ENCODE peak calls at places on chromosomes 2 and 18, in ten cellular contexts. I is upper lobe of left lung, T is HCT116, N is endothelial cell of umbilical vein, V is H1, Y is GM12878, D is stomach, U is spleen, K is sigmoid colon, R is transverse colon. X is an unnamed sample. For H3K4me1, the result is how much of the 10 kb centered on the place peaks cover.

GRCh38 chr2:98579926-98580325 is 28.4 kb downstream of the COA5 start:
- DNase-seq in I (no peak), T (no peak), N (no peak), V (no peak), Y (no peak), D (no peak), U (no peak), K (no peak), R (no peak), X (no peak)

GRCh38 chr2:109446531-109447131 is 167.1 kb downstream of the SEPTIN10 start:
- DNase-seq in I (no peak), T (no peak), N (no peak), V (no peak), Y (no peak), D (no peak), U (peak), K (peak), R (no peak), X (no peak)

GRCh38 chr2:61887684-61888303 is 662 bp downstream of the CCT4 start:
- DNase-seq in I (no peak), T (no peak), N (peak), V (no peak), Y (no peak), D (no peak), U (no peak), K (no peak), R (no peak), X (no peak)

GRCh38 chr2:147081826-147082225 is 763.0 kb upstream of the ACVR2A start:
- DNase-seq in I (no peak), T (no peak), N (no peak), V (no peak), Y (no peak), D (no peak), U (no peak), K (no peak), R (no peak), X (no peak)

GRCh38 chr2:190627881-190628412 is 20.9 kb upstream of the NAB1 start:
- DNase-seq in I (peak), T (no peak), N (peak), V (no peak), Y (no peak), D (no peak), U (peak), K (no peak), R (peak), X (no peak)

GRCh38 chr2:73984203-73984921 is at the start of gene TET3:
- DNase-seq in I (peak), T (no peak), N (no peak), V (no peak), Y (no peak), D (peak), U (peak), K (peak), R (peak), X (no peak)

GRCh38 chr2:7728388-7728787 is 811.2 kb downstream of the RNF144A start:
- DNase-seq in I (no peak), T (no peak), N (no peak), V (no peak), Y (no peak), D (no peak), U (no peak), K (no peak), R (no peak), X (no peak)

GRCh38 chr2:156399224-156399949 is 36.8 kb upstream of the GPD2 start:
- DNase-seq in I (no peak), T (no peak), N (no peak), V (no peak), Y (no peak), D (peak), U (no peak), K (no peak), R (no peak), X (no peak)

GRCh38 chr18:32093106-32093511 is 1.4 kb downstream of the RNF138 start:
- DNase-seq in I (peak), T (no peak), N (peak), V (no peak), Y (no peak), D (peak), U (no peak), K (peak), R (peak), X (no peak)

GRCh38 chr2:229340086-229340760 is 69.1 kb upstream of the PID1 start:
- DNase-seq in I (peak), T (no peak), N (no peak), V (no peak), Y (no peak), D (no peak), U (no peak), K (no peak), R (no peak), X (no peak)

GRCh38 chr2:36352711-36353110 is 2.9 kb upstream of the CRIM1 start:
- DNase-seq in I (no peak), T (no peak), N (peak), V (no peak), Y (no peak), D (no peak), U (no peak), K (no peak), R (no peak), X (no peak)

GRCh38 chr2:20781656-20782265 is 41.1 kb downstream of the LDAH start:
- DNase-seq in I (no peak), T (no peak), N (peak), V (no peak), Y (no peak), D (no peak), U (no peak), K (no peak), R (no peak), X (no peak)

DNA sequence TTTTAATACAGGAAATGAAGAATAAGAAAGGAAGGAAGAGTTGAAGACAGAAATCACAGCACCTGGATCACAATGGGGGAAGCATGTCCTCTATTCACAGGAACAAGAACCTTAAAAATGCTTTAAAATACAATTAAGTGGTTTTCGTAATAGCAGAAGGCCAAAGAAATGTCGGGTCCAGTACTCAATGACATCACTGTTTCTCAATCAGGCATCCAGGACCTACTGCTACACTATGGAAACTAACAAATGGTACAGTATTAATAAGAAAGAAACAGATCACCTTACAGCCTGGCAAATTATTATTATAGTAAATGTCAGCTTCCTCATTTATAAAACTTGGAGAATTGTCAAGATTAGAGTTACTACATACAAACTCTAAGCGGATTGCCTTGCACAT is 15.8 kb downstream of the HNRNPLL start:
- DNase-seq in I (no peak), T (no peak), N (no peak), V (no peak), Y (no peak), D (no peak), U (no peak), K (no peak), R (no peak), X (no peak)
- TF ChIP-seq POLR2AphosphoS5 in I (no peak), T (no peak), N (no peak), V (no peak), Y (no peak), D (no peak), U (no peak), K (no peak), R (no peak), X (no peak)

GRCh38 chr18:48674198-48674721 is 135.4 kb downstream of the CTIF start:
- DNase-seq in I (no peak), T (no peak), N (no peak), V (no peak), Y (no peak), D (no peak), U (peak), K (peak), R (peak), X (no peak)
- H3K4me1 ChIP-seq in I (under half), T (under half), N (under half), V (under half), Y (under half), D (under half), U (under half), K (under half), R (under half), X (under half)

DNA sequence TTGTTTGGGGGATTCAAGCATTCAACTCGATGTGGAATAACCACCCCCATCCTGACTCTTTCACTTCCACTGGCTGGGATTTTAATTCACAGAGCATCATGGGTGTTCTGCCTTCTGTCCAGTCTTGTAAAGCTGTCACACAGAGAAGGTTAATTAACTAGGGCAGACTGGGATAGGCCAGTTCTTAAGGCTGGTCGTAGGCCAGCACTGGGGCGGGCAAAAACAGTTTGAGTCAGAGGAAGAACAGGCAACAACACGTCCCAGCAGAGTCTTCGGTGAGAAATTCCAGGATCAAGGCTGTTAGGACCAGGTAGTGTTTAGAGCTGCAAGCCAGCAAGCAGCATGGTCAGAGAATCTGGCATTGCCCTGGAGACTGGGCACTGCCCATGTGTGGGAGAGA is 4.0 kb upstream of the RNF152 start:
- DNase-seq in I (no peak), T (no peak), N (peak), V (no peak), Y (no peak), D (no peak), U (no peak), K (peak), R (peak), X (peak)
- TF ChIP-seq POLR2AphosphoS5 in I (no peak), T (no peak), N (no peak), V (no peak), Y (no peak), D (peak), U (no peak), K (peak), R (peak), X (no peak)

GRCh38 chr2:11389048-11389413 is 44.6 kb upstream of the ROCK2 start:
- DNase-seq in I (no peak), T (no peak), N (no peak), V (no peak), Y (no peak), D (no peak), U (no peak), K (no peak), R (no peak), X (no peak)
- H3K4me1 ChIP-seq in I (under half), T (under half), N (under half), V (under half), Y (under half), D (half or more), U (under half), K (half or more), R (half or more), X (under half)

GRCh38 chr18:75730249-75730648 is 302.7 kb upstream of the SMIM21 start:
- DNase-seq in I (no peak), T (no peak), N (no peak), V (no peak), Y (no peak), D (no peak), U (no peak), K (no peak), R (no peak), X (no peak)
- TF ChIP-seq POLR2AphosphoS5 in I (no peak), T (no peak), N (no peak), V (no peak), Y (no peak), D (no peak), U (no peak), K (no peak), R (no peak), X (no peak)

GRCh38 chr2:10283106-10284062 is 19.3 kb upstream of the HPCAL1 start:
- DNase-seq in I (no peak), T (peak), N (peak), V (no peak), Y (no peak), D (no peak), U (no peak), K (peak), R (no peak), X (no peak)
- H3K4me1 ChIP-seq in I (under half), T (half or more), N (under half), V (under half), Y (under half), D (under half), U (under half), K (under half), R (under half), X (under half)

DNA sequence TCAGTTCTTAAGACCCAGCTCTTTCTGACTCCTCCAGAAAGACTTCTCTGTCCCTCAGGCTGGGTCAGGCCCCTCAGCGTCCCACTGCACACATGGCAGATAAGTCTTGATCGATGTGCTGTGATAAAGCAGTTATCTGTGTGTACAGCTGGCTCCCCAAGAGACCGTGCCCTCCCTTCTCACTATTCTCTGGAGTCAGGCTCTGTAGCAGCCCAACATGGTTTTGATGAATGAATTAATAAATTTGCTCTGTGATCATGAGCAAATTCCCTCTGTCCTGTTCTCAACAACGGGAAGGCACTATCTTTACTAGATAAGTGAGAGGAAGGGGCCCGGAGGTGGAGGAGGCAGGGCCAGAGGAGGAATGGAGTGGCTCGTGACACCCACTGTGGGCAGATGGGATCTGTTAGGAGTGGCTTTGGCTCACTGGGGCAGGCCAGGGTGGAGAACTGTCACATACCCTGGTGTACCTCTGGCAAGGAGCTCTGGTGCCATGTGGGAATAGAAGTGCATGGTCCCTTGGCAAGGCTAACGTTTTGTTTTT is 48.3 kb downstream of the ZFP36L2 start:
- DNase-seq in I (no peak), T (no peak), N (no peak), V (no peak), Y (no peak), D (no peak), U (no peak), K (no peak), R (peak), X (no peak)
- TF ChIP-seq POLR2AphosphoS5 in I (no peak), T (no peak), N (no peak), V (no peak), Y (no peak), D (no peak), U (peak), K (no peak), R (no peak), X (no peak)